ENCODE peak calls at places on chromosome 19, in four cellular contexts. I, D, T and U are unnamed samples.

GRCh38 chr19:38654478-38655079 is 7.1 kb downstream of the ACTN4 start:
- DNase-seq in D (no peak), I (no peak), T (no peak), U (no peak)

GRCh38 chr19:55519461-55520311 is 17.2 kb downstream of the SBK2 start:
- DNase-seq in I (no peak), T (no peak), D (no peak), U (peak)

GRCh38 chr19:14439014-14439413 is 5.9 kb downstream of the PKN1 start:
- DNase-seq in T (no peak), I (no peak), D (no peak), U (no peak)

GRCh38 chr19:41870401-41870873 is 6.6 kb upstream of the CD79A start:
- DNase-seq in D (no peak), T (no peak), I (no peak), U (peak)

GRCh38 chr19:33064778-33065550 is at the start of gene RHPN2:
- DNase-seq in D (no peak), I (peak), T (no peak), U (peak)

GRCh38 chr19:14661372-14661924 is 13.2 kb downstream of the ADGRE3 start:
- DNase-seq in T (no peak), I (no peak), D (no peak), U (no peak)

GRCh38 chr19:41930926-41931592 is 2.8 kb upstream of the ERFL start:
- DNase-seq in D (no peak), T (no peak), I (no peak), U (no peak)

GRCh38 chr19:12913011-12913561 is 6.0 kb downstream of the SYCE2 start:
- DNase-seq in T (peak), I (no peak), D (peak), U (peak)

GRCh38 chr19:13024958-13025653 is 29.8 kb downstream of the NFIX start:
- DNase-seq in D (no peak), I (no peak), T (no peak), U (no peak)

GRCh38 chr19:17794731-17795494 is at the start of gene B3GNT3:
- DNase-seq in I (peak), T (peak), D (no peak), U (no peak)

GRCh38 chr19:55193481-55193880 is 13.4 kb upstream of the SYT5 start:
- DNase-seq in D (peak), T (no peak), I (no peak), U (no peak)

GRCh38 chr19:40601061-40601973 is at the start of gene LTBP4:
- DNase-seq in I (no peak), T (no peak), D (no peak), U (no peak)

GRCh38 chr19:34274827-34275625 is 20.7 kb downstream of the GARRE1 start:
- DNase-seq in T (no peak), D (no peak), I (no peak), U (peak)

GRCh38 chr19:4474504-4475136 is 2.5 kb downstream of the HDGFL2 start:
- DNase-seq in D (peak), T (no peak), I (no peak), U (peak)

GRCh38 chr19:35517342-35517741 is 3.9 kb upstream of the DMKN start:
- DNase-seq in T (no peak), I (no peak), D (no peak), U (no peak)

GRCh38 chr19:33676999-33677665 is 55.4 kb downstream of the CHST8 start:
- DNase-seq in T (no peak), D (peak), I (no peak), U (no peak)

GRCh38 chr19:33778089-33778791 is 18.4 kb upstream of the KCTD15 start:
- DNase-seq in D (peak), T (peak), I (no peak), U (peak)

GRCh38 chr19:52748336-52748950 is 13.6 kb upstream of the ZNF611 start:
- DNase-seq in D (no peak), T (no peak), I (no peak), U (peak)

GRCh38 chr19:8101311-8101710 is 48.1 kb downstream of the FBN3 start:
- DNase-seq in T (no peak), I (no peak), D (no peak), U (no peak)

GRCh38 chr19:4140237-4140711 is 13.2 kb upstream of the CREB3L3 start:
- DNase-seq in T (no peak), I (peak), D (no peak), U (peak)

GRCh38 chr19:30316000-30316491 is 56.1 kb upstream of the ZNF536 start:
- DNase-seq in I (no peak), T (no peak), D (no peak), U (no peak)
- H3K4me3 ChIP-seq in I (no peak), T (no peak), D (no peak), U (no peak)

DNA sequence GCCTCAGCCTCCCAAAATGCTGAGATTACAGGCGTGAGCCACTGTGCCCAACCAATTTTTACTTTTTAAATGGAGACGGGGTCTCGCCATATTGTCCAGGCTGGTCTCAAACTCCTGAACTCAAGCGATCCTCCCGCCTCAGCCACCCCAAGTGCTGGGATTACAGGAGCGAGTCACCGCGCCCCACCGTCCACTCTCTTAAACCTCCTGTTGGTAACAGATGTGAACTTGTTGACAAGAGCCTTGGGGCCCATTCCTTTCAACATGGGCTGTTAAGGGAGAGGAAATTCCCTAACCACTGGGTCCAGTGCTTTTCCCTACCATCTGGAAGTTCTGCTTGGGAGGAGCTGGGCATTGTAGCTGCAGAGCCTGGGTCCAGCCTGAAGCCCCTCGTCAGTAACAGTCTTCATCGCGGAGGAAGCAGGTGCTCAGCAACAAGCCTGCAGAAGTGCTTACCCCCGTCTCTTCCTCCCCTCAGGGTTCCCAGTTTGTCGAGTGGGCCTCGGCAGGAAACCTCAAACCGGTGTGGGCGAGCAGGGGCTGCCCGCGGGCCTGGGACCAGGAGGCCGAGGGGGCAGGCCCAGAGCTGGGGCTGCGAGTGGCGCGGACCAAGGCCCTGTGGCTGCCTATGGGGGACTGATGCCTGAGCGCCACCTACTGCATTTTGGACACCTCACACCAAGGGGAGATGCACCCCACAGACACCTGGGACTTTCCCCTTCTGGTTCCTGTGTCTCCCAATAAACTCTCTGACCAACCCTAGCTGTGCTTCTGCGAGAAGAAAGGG is 4.0 kb upstream of the FLT3LG start:
- DNase-seq in I (no peak), T (no peak), D (no peak), U (no peak)
- TF ChIP-seq CTCF in I (peak), T (no peak), D (no peak), U (no peak)

GRCh38 chr19:45598267-45599011 is 3.6 kb downstream of the GPR4 start:
- DNase-seq in D (no peak), T (no peak), I (no peak), U (peak)

GRCh38 chr19:45600340-45600885 is 1.6 kb downstream of the GPR4 start:
- DNase-seq in D (no peak), I (no peak), T (no peak), U (no peak)

GRCh38 chr19:45599286-45599685 is 2.7 kb downstream of the GPR4 start:
- DNase-seq in T (no peak), I (no peak), D (no peak), U (no peak)

GRCh38 chr19:45601524-45602522 is at the start of gene GPR4:
- DNase-seq in I (no peak), D (no peak), T (no peak), U (peak)

GRCh38 chr19:45601115-45601514 is 897 bp downstream of the GPR4 start:
- DNase-seq in T (no peak), D (no peak), I (no peak), U (no peak)
- H3K4me3 ChIP-seq in T (peak), D (no peak), I (no peak), U (peak)

DNA sequence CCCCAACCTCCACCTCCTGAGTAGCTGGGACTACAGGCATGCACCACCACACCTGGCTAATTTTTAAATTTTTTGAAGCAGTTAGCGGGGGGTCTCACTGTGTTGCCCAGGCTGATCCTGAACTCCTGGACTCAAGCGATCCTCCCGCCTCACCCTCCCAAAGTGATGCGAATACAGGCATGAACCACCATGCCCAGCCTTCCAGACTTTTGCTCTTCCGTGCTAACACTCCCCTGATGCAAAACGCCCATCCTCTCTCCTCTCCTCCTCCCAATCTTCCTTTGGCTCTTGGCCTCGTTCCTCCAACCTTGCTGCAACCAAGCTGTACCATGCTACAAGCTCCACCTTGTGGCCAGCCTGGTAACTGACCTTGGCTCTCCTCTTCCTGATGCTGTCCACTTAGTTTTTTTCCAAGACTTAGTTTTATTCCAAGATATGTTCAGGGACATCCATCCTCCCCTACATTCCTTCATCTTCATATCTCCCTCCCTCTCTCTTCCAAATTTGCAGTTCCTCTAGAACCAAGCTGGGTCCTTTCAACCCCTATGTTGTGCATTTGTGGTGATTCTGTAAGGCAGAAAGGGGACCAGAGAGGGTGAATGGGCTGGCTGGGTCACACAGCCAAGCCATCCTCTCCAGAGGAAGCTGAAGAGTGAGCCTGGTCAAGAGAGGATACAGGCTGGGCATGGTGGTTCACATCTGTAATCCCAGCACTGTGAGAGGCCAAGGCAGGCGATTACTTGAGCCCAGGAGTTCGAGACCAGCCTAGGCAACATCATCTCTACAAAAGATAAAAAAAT is 32.8 kb downstream of the TINCR start:
- DNase-seq in T (no peak), I (peak), D (no peak), U (peak)
- TF ChIP-seq CTCF in T (no peak), I (peak), D (no peak), U (peak)

GRCh38 chr19:16293133-16294085 is 31.2 kb upstream of the KLF2 start:
- DNase-seq in T (peak), I (no peak), D (no peak), U (peak)
- H3K4me3 ChIP-seq in T (peak), I (no peak), D (no peak), U (peak)

GRCh38 chr19:6769006-6769637 is 1.9 kb upstream of the SH2D3A start:
- DNase-seq in I (no peak), D (no peak), T (no peak), U (no peak)
- TF ChIP-seq CTCF in I (peak), D (peak), T (peak), U (no peak)

GRCh38 chr19:48720251-48720612 is 707 bp upstream of the MAMSTR start:
- DNase-seq in T (no peak), D (no peak), I (no peak), U (no peak)
- H3K4me3 ChIP-seq in T (peak), D (peak), I (peak), U (peak)

GRCh38 chr19:5873617-5874199 is 3.4 kb upstream of the FUT5 start:
- DNase-seq in I (no peak), D (no peak), T (no peak), U (no peak)
- TF ChIP-seq CTCF in I (no peak), D (no peak), T (no peak), U (no peak)